ENCODE peak calls at places on chromosomes 4 and X, in five cellular contexts. X, V, A, C and D are unnamed samples.

GRCh38 chr4:158644341-158644740 is 27.3 kb downstream of the C4orf46 start:
- DNase-seq in V (no peak), A (no peak), X (no peak), C (no peak), D (no peak)

GRCh38 chrX:139842326-139843175 is 90.3 kb downstream of the ATP11C start:
- DNase-seq in C (no peak), X (no peak), A (no peak), V (no peak), D (no peak)

GRCh38 chrX:2710041-2710471 is 19.0 kb downstream of the CD99 start:
- DNase-seq in X (no peak), A (peak), V (no peak), C (no peak), D (no peak)

GRCh38 chr4:153096344-153096743 is 107.9 kb upstream of the TRIM2 start:
- DNase-seq in C (no peak), A (no peak), X (no peak), V (no peak), D (no peak)

GRCh38 chrX:74251006-74251930 is 52.7 kb upstream of the ZCCHC13 start:
- DNase-seq in A (peak), X (peak), V (peak), C (no peak), D (peak)

GRCh38 chrX:101287402-101287801 is 3.7 kb downstream of the TAF7L start:
- DNase-seq in A (peak), C (no peak), X (no peak), V (no peak), D (peak)

GRCh38 chr4:46586566-46586965 is 196.6 kb upstream of the GABRA2 start:
- DNase-seq in V (no peak), A (no peak), X (no peak), C (no peak), D (no peak)

GRCh38 chrX:155876704-155877103 is 4.4 kb upstream of the VAMP7 start:
- DNase-seq in V (no peak), X (no peak), A (no peak), C (no peak), D (no peak)

GRCh38 chr4:38036548-38036947 is 76.3 kb downstream of the PTTG2 start:
- DNase-seq in C (no peak), V (no peak), X (no peak), A (no peak), D (no peak)

GRCh38 chr4:71239365-71239764 is 99.5 kb upstream of the SLC4A4 start:
- DNase-seq in C (no peak), X (no peak), V (no peak), A (no peak), D (no peak)

GRCh38 chrX:141278306-141278705 is 36.0 kb upstream of the SPANXC start:
- DNase-seq in A (peak), X (no peak), C (no peak), V (no peak), D (peak)

GRCh38 chrX:153530411-153531145 is 13.1 kb downstream of the ATP2B3 start:
- DNase-seq in V (no peak), X (no peak), C (no peak), A (no peak), D (no peak)

GRCh38 chr4:51858605-51859211 is 15.8 kb downstream of the DCUN1D4 start:
- DNase-seq in C (no peak), X (no peak), A (peak), V (no peak), D (no peak)

GRCh38 chrX:77900688-77901087 is 1.4 kb downstream of the COX7B start:
- DNase-seq in X (no peak), V (no peak), C (no peak), A (no peak), D (no peak)